ENCODE peak calls at places on chromosomes 16 and 17, in ten cellular contexts. One of them, this sample, is unnamed.

GRCh38 chr16:54507091-54507490 is 220.5 kb upstream of the IRX3 start:
- DNase-seq in WTC11: no peak
- DNase-seq in Kasumi-1: no peak
- DNase-seq in NCI-H1694 treated with DMSO at 0.1 percent for 48 hours: no peak
- DNase-seq in stimulated activated CD8-positive, alpha-beta memory T cell treated with anti-CD3 and anti-CD28 coated beads, Interleukin-7, amount 100 ng/mL, for 4 hours: no peak
- DNase-seq in sciatic nerve: no peak
- DNase-seq in NB4: no peak
- DNase-seq in nephron progenitor cell: no peak
- DNase-seq in A673: peak; percentile 47
- DNase-seq in anterior cingulate cortex: no peak
- DNase-seq in this sample: no peak

GRCh38 chr17:79834575-79835469 is 4.4 kb downstream of the CBX4 start:
- DNase-seq in NB4: peak; percentile 36
- DNase-seq in A673: peak; percentile 57
- DNase-seq in NCI-H1694 treated with DMSO at 0.1 percent for 48 hours: no peak
- DNase-seq in sciatic nerve: no peak
- DNase-seq in Kasumi-1: peak; percentile 40
- DNase-seq in WTC11: peak; percentile 88
- DNase-seq in nephron progenitor cell: peak; percentile 76
- DNase-seq in stimulated activated CD8-positive, alpha-beta memory T cell treated with anti-CD3 and anti-CD28 coated beads, Interleukin-7, amount 100 ng/mL, for 4 hours: no peak
- DNase-seq in anterior cingulate cortex: no peak
- DNase-seq in this sample: no peak

GRCh38 chr17:58052951-58053715 is 30.1 kb upstream of the DYNLL2 start:
- DNase-seq in NCI-H1694 treated with DMSO at 0.1 percent for 48 hours: no peak
- DNase-seq in anterior cingulate cortex: peak; percentile 28
- DNase-seq in Kasumi-1: no peak
- DNase-seq in nephron progenitor cell: no peak
- DNase-seq in stimulated activated CD8-positive, alpha-beta memory T cell treated with anti-CD3 and anti-CD28 coated beads, Interleukin-7, amount 100 ng/mL, for 4 hours: peak; percentile 26
- DNase-seq in A673: no peak
- DNase-seq in WTC11: no peak
- DNase-seq in sciatic nerve: no peak
- DNase-seq in NB4: no peak
- DNase-seq in this sample: no peak

GRCh38 chr17:38701504-38702165 is 3.4 kb upstream of the MLLT6 start:
- DNase-seq in anterior cingulate cortex: no peak
- DNase-seq in nephron progenitor cell: no peak
- DNase-seq in NCI-H1694 treated with DMSO at 0.1 percent for 48 hours: no peak
- DNase-seq in WTC11: no peak
- DNase-seq in sciatic nerve: peak; percentile 75
- DNase-seq in A673: peak; percentile 17
- DNase-seq in NB4: peak; percentile 79
- DNase-seq in Kasumi-1: peak; percentile 28
- DNase-seq in stimulated activated CD8-positive, alpha-beta memory T cell treated with anti-CD3 and anti-CD28 coated beads, Interleukin-7, amount 100 ng/mL, for 4 hours: peak; percentile 68
- DNase-seq in this sample: peak; percentile 49

GRCh38 chr16:16163571-16163970 is 59.7 kb downstream of the ABCC6 start:
- DNase-seq in NB4: no peak
- DNase-seq in nephron progenitor cell: no peak
- DNase-seq in A673: no peak
- DNase-seq in anterior cingulate cortex: peak; percentile 46
- DNase-seq in Kasumi-1: no peak
- DNase-seq in WTC11: no peak
- DNase-seq in stimulated activated CD8-positive, alpha-beta memory T cell treated with anti-CD3 and anti-CD28 coated beads, Interleukin-7, amount 100 ng/mL, for 4 hours: no peak
- DNase-seq in NCI-H1694 treated with DMSO at 0.1 percent for 48 hours: no peak
- DNase-seq in sciatic nerve: no peak
- DNase-seq in this sample: no peak

GRCh38 chr16:1337486-1337885 is 4.0 kb downstream of the BAIAP3 start:
- DNase-seq in stimulated activated CD8-positive, alpha-beta memory T cell treated with anti-CD3 and anti-CD28 coated beads, Interleukin-7, amount 100 ng/mL, for 4 hours: no peak
- DNase-seq in sciatic nerve: no peak
- DNase-seq in WTC11: no peak
- DNase-seq in A673: peak; percentile 56
- DNase-seq in NB4: peak; percentile 32
- DNase-seq in Kasumi-1: no peak
- DNase-seq in NCI-H1694 treated with DMSO at 0.1 percent for 48 hours: no peak
- DNase-seq in nephron progenitor cell: no peak
- DNase-seq in anterior cingulate cortex: no peak
- DNase-seq in this sample: peak; percentile 49

GRCh38 chr17:5133311-5133710 is 17.5 kb downstream of the USP6 start:
- DNase-seq in NB4: no peak
- DNase-seq in sciatic nerve: peak; percentile 35
- DNase-seq in NCI-H1694 treated with DMSO at 0.1 percent for 48 hours: no peak
- DNase-seq in nephron progenitor cell: no peak
- DNase-seq in stimulated activated CD8-positive, alpha-beta memory T cell treated with anti-CD3 and anti-CD28 coated beads, Interleukin-7, amount 100 ng/mL, for 4 hours: no peak
- DNase-seq in A673: no peak
- DNase-seq in anterior cingulate cortex: no peak
- DNase-seq in WTC11: no peak
- DNase-seq in Kasumi-1: no peak
- DNase-seq in this sample: no peak

GRCh38 chr17:67046398-67046797 is 2.0 kb downstream of the CACNG1 start:
- DNase-seq in nephron progenitor cell: no peak
- DNase-seq in NCI-H1694 treated with DMSO at 0.1 percent for 48 hours: no peak
- DNase-seq in sciatic nerve: no peak
- DNase-seq in Kasumi-1: no peak
- DNase-seq in anterior cingulate cortex: no peak
- DNase-seq in NB4: no peak
- DNase-seq in A673: no peak
- DNase-seq in WTC11: no peak
- DNase-seq in stimulated activated CD8-positive, alpha-beta memory T cell treated with anti-CD3 and anti-CD28 coated beads, Interleukin-7, amount 100 ng/mL, for 4 hours: no peak
- DNase-seq in this sample: peak; percentile 74

GRCh38 chr16:8878523-8878911 is 3.6 kb upstream of the LITAFD start:
- DNase-seq in sciatic nerve: no peak
- DNase-seq in stimulated activated CD8-positive, alpha-beta memory T cell treated with anti-CD3 and anti-CD28 coated beads, Interleukin-7, amount 100 ng/mL, for 4 hours: no peak
- DNase-seq in NB4: no peak
- DNase-seq in A673: no peak
- DNase-seq in anterior cingulate cortex: no peak
- DNase-seq in WTC11: no peak
- DNase-seq in Kasumi-1: no peak
- DNase-seq in NCI-H1694 treated with DMSO at 0.1 percent for 48 hours: no peak
- DNase-seq in nephron progenitor cell: no peak
- DNase-seq in this sample: peak; percentile 39

GRCh38 chr16:84323626-84324025 is 28.9 kb downstream of the WFDC1 start:
- DNase-seq in A673: no peak
- DNase-seq in stimulated activated CD8-positive, alpha-beta memory T cell treated with anti-CD3 and anti-CD28 coated beads, Interleukin-7, amount 100 ng/mL, for 4 hours: no peak
- DNase-seq in anterior cingulate cortex: no peak
- DNase-seq in Kasumi-1: no peak
- DNase-seq in NCI-H1694 treated with DMSO at 0.1 percent for 48 hours: no peak
- DNase-seq in NB4: peak; percentile 72
- DNase-seq in sciatic nerve: no peak
- DNase-seq in WTC11: no peak
- DNase-seq in nephron progenitor cell: no peak
- DNase-seq in this sample: no peak

GRCh38 chr16:12386076-12386641 is 409.6 kb downstream of the SNX29 start:
- DNase-seq in anterior cingulate cortex: no peak
- DNase-seq in A673: no peak
- DNase-seq in sciatic nerve: no peak
- DNase-seq in NCI-H1694 treated with DMSO at 0.1 percent for 48 hours: no peak
- DNase-seq in NB4: no peak
- DNase-seq in stimulated activated CD8-positive, alpha-beta memory T cell treated with anti-CD3 and anti-CD28 coated beads, Interleukin-7, amount 100 ng/mL, for 4 hours: no peak
- DNase-seq in WTC11: no peak
- DNase-seq in nephron progenitor cell: no peak
- DNase-seq in Kasumi-1: no peak
- DNase-seq in this sample: no peak

GRCh38 chr17:8377422-8377821 is 918 bp upstream of the KRABD2 start:
- DNase-seq in nephron progenitor cell: no peak
- DNase-seq in A673: no peak
- DNase-seq in NB4: no peak
- DNase-seq in NCI-H1694 treated with DMSO at 0.1 percent for 48 hours: no peak
- DNase-seq in WTC11: no peak
- DNase-seq in sciatic nerve: no peak
- DNase-seq in anterior cingulate cortex: no peak
- DNase-seq in stimulated activated CD8-positive, alpha-beta memory T cell treated with anti-CD3 and anti-CD28 coated beads, Interleukin-7, amount 100 ng/mL, for 4 hours: no peak
- DNase-seq in Kasumi-1: no peak
- DNase-seq in this sample: no peak

GRCh38 chr16:12613131-12613991 is 190.3 kb downstream of the CPPED1 start:
- DNase-seq in NB4: peak; percentile 51
- DNase-seq in A673: no peak
- DNase-seq in sciatic nerve: no peak
- DNase-seq in anterior cingulate cortex: no peak
- DNase-seq in WTC11: no peak
- DNase-seq in NCI-H1694 treated with DMSO at 0.1 percent for 48 hours: no peak
- DNase-seq in Kasumi-1: no peak
- DNase-seq in stimulated activated CD8-positive, alpha-beta memory T cell treated with anti-CD3 and anti-CD28 coated beads, Interleukin-7, amount 100 ng/mL, for 4 hours: peak; percentile 26
- DNase-seq in nephron progenitor cell: no peak
- DNase-seq in this sample: peak; percentile 10

GRCh38 chr16:30004424-30004776 is 6.4 kb downstream of the DOC2A start:
- DNase-seq in A673: no peak
- DNase-seq in anterior cingulate cortex: no peak
- DNase-seq in Kasumi-1: no peak
- DNase-seq in NCI-H1694 treated with DMSO at 0.1 percent for 48 hours: no peak
- DNase-seq in sciatic nerve: no peak
- DNase-seq in nephron progenitor cell: no peak
- DNase-seq in NB4: no peak
- DNase-seq in stimulated activated CD8-positive, alpha-beta memory T cell treated with anti-CD3 and anti-CD28 coated beads, Interleukin-7, amount 100 ng/mL, for 4 hours: no peak
- DNase-seq in WTC11: no peak
- DNase-seq in this sample: no peak

GRCh38 chr17:41621916-41622315 is 2.5 kb downstream of the KRT17 start:
- DNase-seq in NB4: no peak
- DNase-seq in NCI-H1694 treated with DMSO at 0.1 percent for 48 hours: no peak
- DNase-seq in A673: no peak
- DNase-seq in WTC11: no peak
- DNase-seq in anterior cingulate cortex: no peak
- DNase-seq in nephron progenitor cell: no peak
- DNase-seq in stimulated activated CD8-positive, alpha-beta memory T cell treated with anti-CD3 and anti-CD28 coated beads, Interleukin-7, amount 100 ng/mL, for 4 hours: no peak
- DNase-seq in Kasumi-1: no peak
- DNase-seq in sciatic nerve: no peak
- DNase-seq in this sample: no peak

GRCh38 chr17:77398274-77398673 is 257.5 kb downstream of the SEC14L1 start:
- DNase-seq in sciatic nerve: no peak
- DNase-seq in NB4: no peak
- DNase-seq in nephron progenitor cell: no peak
- DNase-seq in stimulated activated CD8-positive, alpha-beta memory T cell treated with anti-CD3 and anti-CD28 coated beads, Interleukin-7, amount 100 ng/mL, for 4 hours: no peak
- DNase-seq in anterior cingulate cortex: no peak
- DNase-seq in Kasumi-1: no peak
- DNase-seq in A673: no peak
- DNase-seq in NCI-H1694 treated with DMSO at 0.1 percent for 48 hours: no peak
- DNase-seq in WTC11: no peak
- DNase-seq in this sample: no peak